ENCODE peak calls at places on chromosomes 2 and 18, in eight cellular contexts. Y is stimulated activated naive CD4-positive, alpha-beta T cell treated with Interleukin-2 at 50 U/mL for 16 hours; M is left ventricle myocardium superior; D is mucosa of descending colon; Q is AG04449; P is T-helper 2 cell; G is T-cell; H is activated naive CD4-positive, alpha-beta T cell treated with Interleukin-2 at 50 U/mL for 16 hours. V is an unnamed sample.

GRCh38 chr2:80393996-80394395 is 89.4 kb upstream of the LRRTM1 start:
- DNase-seq in Y (no peak), M (no peak), D (no peak), Q (no peak), P (no peak), G (no peak), H (no peak), V (no peak)

GRCh38 chr2:240816584-240817495 is 3.2 kb downstream of the KIF1A start:
- DNase-seq in Y (no peak), M (no peak), D (no peak), Q (no peak), P (no peak), G (no peak), H (no peak), V (peak)

GRCh38 chr2:45009928-45010705 is 865 bp upstream of the SIX2 start:
- DNase-seq in Y (no peak), M (peak), D (peak), Q (no peak), P (no peak), G (no peak), H (no peak), V (peak)

GRCh38 chr2:18566145-18566544 is 5.7 kb upstream of the RDH14 start:
- DNase-seq in Y (no peak), M (no peak), D (no peak), Q (no peak), P (no peak), G (no peak), H (no peak), V (no peak)

GRCh38 chr2:179376881-179377280 is 112.2 kb upstream of the SESTD1 start:
- DNase-seq in Y (no peak), M (no peak), D (no peak), Q (peak), P (no peak), G (no peak), H (no peak), V (no peak)

GRCh38 chr18:75638597-75639467 is 211.3 kb upstream of the SMIM21 start:
- DNase-seq in Y (no peak), M (peak), D (peak), Q (no peak), P (no peak), G (no peak), H (no peak), V (no peak)

GRCh38 chr2:1134629-1135028 is 184.0 kb downstream of the SNTG2 start:
- DNase-seq in Y (no peak), M (no peak), D (no peak), Q (no peak), P (no peak), G (no peak), H (no peak), V (no peak)

GRCh38 chr2:1572638-1573037 is 159.4 kb downstream of the TPO start:
- DNase-seq in Y (no peak), M (peak), D (no peak), Q (no peak), P (no peak), G (no peak), H (no peak), V (no peak)

GRCh38 chr18:10055125-10055750 is 141.4 kb downstream of the VAPA start:
- DNase-seq in Y (no peak), M (no peak), D (no peak), Q (no peak), P (no peak), G (no peak), H (no peak), V (no peak)

GRCh38 chr2:44955593-44956449 is 14.3 kb downstream of the SIX3 start:
- DNase-seq in Y (peak), M (peak), D (peak), Q (no peak), P (peak), G (peak), H (peak), V (peak)